ENCODE peak calls at places on chromosomes 1 and 21, in six cellular contexts. D is uterus, U is GM23248, V is IMR-90, Y is right atrium auricular region, C is PC-9. R is an unnamed sample.

GRCh38 chr1:187654635-187655034 is 825.9 kb downstream of the PLA2G4A start:
- DNase-seq in D (no peak), U (peak; percentile 1), V (peak; percentile 20), Y (no peak), C (no peak), R (no peak)

GRCh38 chr1:208336136-208336535 is 92.0 kb upstream of the PLXNA2 start:
- DNase-seq in D (no peak), U (no peak), V (no peak), Y (no peak), C (no peak), R (no peak)

GRCh38 chr1:94284481-94284880 is 47.1 kb upstream of the ARHGAP29 start:
- DNase-seq in D (no peak), U (no peak), V (peak; percentile 48), Y (no peak), C (no peak), R (no peak)

GRCh38 chr1:9852410-9853301 is 28.9 kb upstream of the CLSTN1 start:
- DNase-seq in D (no peak), U (peak; percentile 62), V (peak; percentile 59), Y (peak; percentile 69), C (no peak), R (no peak)

GRCh38 chr1:248807067-248807737 is 18.5 kb downstream of the SH3BP5L start:
- DNase-seq in D (no peak), U (peak; percentile 68), V (peak; percentile 39), Y (no peak), C (no peak), R (peak; percentile 28)

GRCh38 chr1:216044538-216044937 is 378.7 kb downstream of the USH2A start:
- DNase-seq in D (no peak), U (no peak), V (peak; percentile 15), Y (no peak), C (no peak), R (no peak)

GRCh38 chr1:20932437-20932977 is 145.4 kb upstream of the HP1BP3 start:
- DNase-seq in D (no peak), U (no peak), V (no peak), Y (no peak), C (no peak), R (no peak)

GRCh38 chr1:170284016-170284415 is 138.3 kb downstream of the NTMT2 start:
- DNase-seq in D (no peak), U (no peak), V (no peak), Y (no peak), C (no peak), R (no peak)

GRCh38 chr1:151146072-151146415 is 387 bp downstream of the SEMA6C start:
- DNase-seq in D (no peak), U (peak; percentile 53), V (no peak), Y (no peak), C (no peak), R (no peak)

GRCh38 chr1:8293141-8293540 is 24.8 kb upstream of the SLC45A1 start:
- DNase-seq in D (peak; percentile 35), U (no peak), V (no peak), Y (no peak), C (no peak), R (no peak)

GRCh38 chr1:229970714-229971113 is 96.3 kb upstream of the GALNT2 start:
- DNase-seq in D (no peak), U (no peak), V (no peak), Y (no peak), C (no peak), R (no peak)

GRCh38 chr1:219771039-219771438 is 157.3 kb downstream of the SLC30A10 start:
- DNase-seq in D (no peak), U (peak; percentile 68), V (peak; percentile 97), Y (no peak), C (peak; percentile 27), R (peak; percentile 52)

GRCh38 chr1:24503870-24504523 is 1.4 kb downstream of the RCAN3 start:
- DNase-seq in D (no peak), U (no peak), V (no peak), Y (no peak), C (no peak), R (no peak)
- H3K4me1 ChIP-seq in D (no peaks in the 10 kb centered on the region), U (peaks cover 7% of the 10 kb centered on the region), V (no peaks in the 10 kb centered on the region), Y (peaks cover 14% of the 10 kb centered on the region), C (peaks cover 6% of the 10 kb centered on the region), R (peaks cover 21% of the 10 kb centered on the region)

DNA sequence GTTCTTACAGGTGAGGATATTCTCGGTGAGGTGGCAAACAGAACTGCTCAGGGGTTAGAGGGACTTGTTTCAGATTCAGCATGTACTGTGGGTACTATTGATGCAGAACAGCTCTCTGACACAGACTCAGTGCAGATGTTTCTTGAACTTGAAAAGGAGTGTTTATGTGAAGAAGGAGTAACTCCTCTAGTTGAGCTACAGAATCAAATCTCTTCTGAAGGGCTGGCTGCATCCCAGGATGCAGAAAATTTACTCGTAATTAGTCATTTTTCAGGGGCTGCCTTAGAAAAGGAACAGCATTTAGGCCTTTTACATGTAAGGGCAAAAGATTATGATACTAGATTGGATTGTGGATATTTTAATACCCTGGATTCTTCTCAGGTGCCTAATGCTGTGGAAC is 79.9 kb upstream of the BMP8A start:
- DNase-seq in D (no peak), U (peak; percentile 49), V (peak; percentile 71), Y (no peak), C (no peak), R (no peak)
- H3K4me3 ChIP-seq in D (peak overlapping the region; percentile 13), U (peak overlapping the region; percentile 84), V (peak overlapping the region; percentile 32), Y (peak overlapping the region; percentile 11), C (peak overlapping the region; percentile 97), R (no peak overlapping the region)

GRCh38 chr1:39639333-39640130 is at the start of gene HEYL:
- DNase-seq in D (peak; percentile 90), U (peak; percentile 59), V (peak; percentile 19), Y (peak; percentile 76), C (peak; percentile 56), R (peak; percentile 98)
- H3K27ac ChIP-seq in D (peak within 1 kb of the TSS; percentile 87), U (no peak within 1 kb of the TSS), V (no peak within 1 kb of the TSS), Y (peak within 1 kb of the TSS; percentile 80), C (no peak within 1 kb of the TSS), R (peak within 1 kb of the TSS; percentile 77)

GRCh38 chr1:24386241-24386640 is 27.3 kb downstream of the STPG1 start:
- DNase-seq in D (no peak), U (peak; percentile 50), V (no peak), Y (peak; percentile 32), C (no peak), R (peak; percentile 29)

GRCh38 chr1:24388331-24388870 is 25.2 kb downstream of the STPG1 start:
- DNase-seq in D (no peak), U (peak; percentile 70), V (no peak), Y (peak; percentile 38), C (no peak), R (no peak)

GRCh38 chr1:24389231-24389678 is 24.3 kb downstream of the STPG1 start:
- DNase-seq in D (no peak), U (no peak), V (no peak), Y (peak; percentile 40), C (no peak), R (no peak)

GRCh38 chr1:24386931-24387330 is 26.7 kb downstream of the STPG1 start:
- DNase-seq in D (no peak), U (no peak), V (no peak), Y (peak; percentile 21), C (no peak), R (peak; percentile 36)

GRCh38 chr1:24387636-24388035 is 25.9 kb downstream of the STPG1 start:
- DNase-seq in D (no peak), U (no peak), V (no peak), Y (no peak), C (no peak), R (no peak)
- H3K4me1 ChIP-seq in D (no peaks in the 10 kb centered on the region), U (peaks cover 43% of the 10 kb centered on the region), V (peaks cover 14% of the 10 kb centered on the region), Y (peaks cover 16% of the 10 kb centered on the region), C (peaks cover 21% of the 10 kb centered on the region), R (peaks cover 40% of the 10 kb centered on the region)

DNA sequence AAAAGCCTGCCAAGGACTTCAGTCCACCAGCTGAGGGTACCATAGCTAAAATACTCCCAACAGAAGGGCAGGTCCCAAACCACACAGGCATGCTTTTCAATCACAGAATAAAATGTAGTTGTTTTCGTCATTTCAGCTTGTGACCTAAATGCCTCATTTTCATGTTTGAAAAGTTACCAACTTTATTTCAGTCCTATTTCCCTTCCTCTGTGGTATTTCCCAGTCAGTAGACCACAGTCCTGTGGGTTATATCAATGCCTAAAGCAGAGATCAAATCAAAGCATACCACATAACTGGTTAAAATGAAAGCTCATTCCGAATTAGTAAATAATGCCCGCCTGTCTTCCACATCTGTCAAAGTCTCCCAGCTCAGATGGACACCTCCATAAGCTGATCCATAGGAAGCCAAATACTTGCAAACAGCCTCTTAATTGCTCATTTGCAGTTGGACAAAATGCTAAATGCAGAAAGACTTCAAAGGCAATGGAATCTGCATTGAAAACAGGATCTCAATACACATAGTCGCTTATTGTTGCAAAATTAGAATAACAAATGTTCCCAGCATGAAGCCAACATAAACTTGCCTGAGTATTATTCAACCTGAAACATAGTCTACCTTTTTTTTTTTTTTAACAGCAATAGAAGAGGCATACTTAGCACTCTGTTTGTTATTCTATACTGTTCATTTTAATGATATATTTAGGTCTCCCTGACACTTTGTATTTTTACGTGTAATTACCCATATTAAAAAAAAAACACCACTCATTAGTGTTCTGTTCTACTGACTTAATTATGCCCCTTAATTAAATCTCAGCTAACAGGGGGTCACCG is 53.9 kb downstream of the NR5A2 start:
- DNase-seq in D (no peak), U (no peak), V (no peak), Y (no peak), C (no peak), R (no peak)
- H3K4me3 ChIP-seq in D (no peak overlapping the region), U (no peak overlapping the region), V (no peak overlapping the region), Y (no peak overlapping the region), C (no peak overlapping the region), R (no peak overlapping the region)

DNA sequence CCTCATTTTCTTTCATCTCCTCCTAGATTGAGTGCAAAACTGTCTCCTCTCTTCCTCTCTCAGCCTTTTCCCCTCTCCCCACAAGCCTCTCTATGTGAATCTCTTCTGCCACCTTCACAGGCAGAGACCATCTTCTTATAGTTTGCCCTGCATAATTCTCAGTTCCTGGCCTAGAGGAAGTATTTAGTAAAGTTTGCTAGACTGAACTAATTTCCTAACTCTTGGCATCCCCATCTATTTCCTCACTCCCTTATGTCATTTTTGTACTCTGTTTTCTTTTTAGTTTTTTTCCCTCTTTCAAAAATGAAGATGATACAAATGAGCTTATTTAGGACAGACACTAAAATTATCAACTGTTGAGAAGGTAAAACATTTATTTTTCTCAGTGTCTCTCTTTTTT is 66.0 kb downstream of the XCL2 start:
- DNase-seq in D (no peak), U (no peak), V (no peak), Y (no peak), C (no peak), R (no peak)
- H3K27ac ChIP-seq in D (peak overlapping the region; percentile 62), U (no peak overlapping the region), V (no peak overlapping the region), Y (no peak overlapping the region), C (no peak overlapping the region), R (no peak overlapping the region)

DNA sequence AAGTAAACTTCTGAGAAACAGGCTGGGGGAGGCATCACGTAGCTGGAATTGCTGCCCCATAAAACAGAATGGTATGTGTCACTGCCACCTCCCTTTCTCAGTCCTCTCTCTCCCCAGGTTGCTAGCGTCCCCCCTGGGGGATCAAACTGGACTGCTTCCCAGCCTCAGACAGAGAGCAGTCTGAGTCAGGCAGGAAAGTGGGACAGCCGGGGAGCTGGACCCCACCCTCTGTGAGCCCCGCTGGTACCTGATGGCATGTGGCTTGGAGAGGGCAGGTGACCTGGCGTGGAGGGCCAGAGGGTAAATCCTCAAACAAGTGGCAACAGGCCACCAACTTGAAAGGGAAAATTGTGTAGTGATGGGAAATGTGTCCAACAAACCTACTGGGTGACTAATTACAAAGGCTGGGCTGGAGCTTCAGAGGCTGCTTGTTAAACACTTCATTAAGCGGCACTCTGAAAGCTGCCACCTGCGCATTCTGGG is 1.0 kb upstream of the SFN start:
- DNase-seq in D (no peak), U (peak; percentile 23), V (no peak), Y (no peak), C (peak; percentile 87), R (no peak)
- H3K4me1 ChIP-seq in D (no peaks in the 10 kb centered on the region), U (no peaks in the 10 kb centered on the region), V (peaks cover 4% of the 10 kb centered on the region), Y (peaks cover 19% of the 10 kb centered on the region), C (peaks cover 67% of the 10 kb centered on the region), R (peaks cover 16% of the 10 kb centered on the region)

GRCh38 chr21:34865922-34866271 is 183.2 kb downstream of the RUNX1 start:
- DNase-seq in D (no peak), U (no peak), V (no peak), Y (no peak), C (peak; percentile 69), R (peak; percentile 63)
- H3K4me3 ChIP-seq in D (no peak overlapping the region), U (no peak overlapping the region), V (no peak overlapping the region), Y (no peak overlapping the region), C (peak overlapping the region; percentile 11), R (no peak overlapping the region)